ENCODE peak calls at places on chromosomes 1 and 21, in nine cellular contexts. One of them, this sample, is unnamed.

GRCh38 chr21:40049031-40049958 is 182.1 kb downstream of the PCP4 start:
- DNase-seq in activated CD8-positive, alpha-beta T cell treated with anti-CD3 and anti-CD28 coated beads for 36 hours: no peak
- DNase-seq in AG20443: no peak
- DNase-seq in mucosa of gallbladder: no peak
- DNase-seq in iris pigment epithelial cell: peak
- DNase-seq in Panc1: no peak
- DNase-seq in mesendoderm: no peak
- DNase-seq in HCEC 1CT: no peak
- DNase-seq in stimulated activated CD4-positive, alpha-beta T cell treated with anti-CD3 and anti-CD28 coated beads, Interleukin-12 subunit alpha, Interleukin-12 subunit beta, amount 100 ng/mL, for 48 hours: peak
- DNase-seq in this sample: peak

GRCh38 chr1:5914676-5915285 is 77.4 kb downstream of the NPHP4 start:
- DNase-seq in mucosa of gallbladder: no peak
- DNase-seq in iris pigment epithelial cell: no peak
- DNase-seq in mesendoderm: no peak
- DNase-seq in stimulated activated CD4-positive, alpha-beta T cell treated with anti-CD3 and anti-CD28 coated beads, Interleukin-12 subunit alpha, Interleukin-12 subunit beta, amount 100 ng/mL, for 48 hours: no peak
- DNase-seq in AG20443: no peak
- DNase-seq in Panc1: no peak
- DNase-seq in HCEC 1CT: no peak
- DNase-seq in activated CD8-positive, alpha-beta T cell treated with anti-CD3 and anti-CD28 coated beads for 36 hours: no peak
- DNase-seq in this sample: no peak

GRCh38 chr21:39637197-39637970 is 24.6 kb downstream of the B3GALT5 start:
- DNase-seq in iris pigment epithelial cell: no peak
- DNase-seq in activated CD8-positive, alpha-beta T cell treated with anti-CD3 and anti-CD28 coated beads for 36 hours: no peak
- DNase-seq in mucosa of gallbladder: peak
- DNase-seq in AG20443: no peak
- DNase-seq in mesendoderm: peak
- DNase-seq in stimulated activated CD4-positive, alpha-beta T cell treated with anti-CD3 and anti-CD28 coated beads, Interleukin-12 subunit alpha, Interleukin-12 subunit beta, amount 100 ng/mL, for 48 hours: no peak
- DNase-seq in Panc1: no peak
- DNase-seq in HCEC 1CT: no peak
- DNase-seq in this sample: no peak

GRCh38 chr1:41724248-41724647 is 194.5 kb downstream of the HIVEP3 start:
- DNase-seq in stimulated activated CD4-positive, alpha-beta T cell treated with anti-CD3 and anti-CD28 coated beads, Interleukin-12 subunit alpha, Interleukin-12 subunit beta, amount 100 ng/mL, for 48 hours: no peak
- DNase-seq in iris pigment epithelial cell: peak
- DNase-seq in mesendoderm: no peak
- DNase-seq in activated CD8-positive, alpha-beta T cell treated with anti-CD3 and anti-CD28 coated beads for 36 hours: no peak
- DNase-seq in mucosa of gallbladder: no peak
- DNase-seq in AG20443: no peak
- DNase-seq in Panc1: no peak
- DNase-seq in HCEC 1CT: no peak
- DNase-seq in this sample: no peak

GRCh38 chr21:46001821-46002681 is 20.5 kb downstream of the COL6A1 start:
- DNase-seq in activated CD8-positive, alpha-beta T cell treated with anti-CD3 and anti-CD28 coated beads for 36 hours: no peak
- DNase-seq in mesendoderm: no peak
- DNase-seq in mucosa of gallbladder: peak
- DNase-seq in HCEC 1CT: no peak
- DNase-seq in iris pigment epithelial cell: no peak
- DNase-seq in AG20443: no peak
- DNase-seq in Panc1: no peak
- DNase-seq in stimulated activated CD4-positive, alpha-beta T cell treated with anti-CD3 and anti-CD28 coated beads, Interleukin-12 subunit alpha, Interleukin-12 subunit beta, amount 100 ng/mL, for 48 hours: no peak
- DNase-seq in this sample: no peak

GRCh38 chr1:61279570-61279969 is 197.2 kb downstream of the NFIA start:
- DNase-seq in HCEC 1CT: no peak
- DNase-seq in mucosa of gallbladder: no peak
- DNase-seq in iris pigment epithelial cell: no peak
- DNase-seq in stimulated activated CD4-positive, alpha-beta T cell treated with anti-CD3 and anti-CD28 coated beads, Interleukin-12 subunit alpha, Interleukin-12 subunit beta, amount 100 ng/mL, for 48 hours: no peak
- DNase-seq in mesendoderm: no peak
- DNase-seq in activated CD8-positive, alpha-beta T cell treated with anti-CD3 and anti-CD28 coated beads for 36 hours: no peak
- DNase-seq in Panc1: no peak
- DNase-seq in AG20443: no peak
- DNase-seq in this sample: no peak

GRCh38 chr1:56532359-56532696 is 47.0 kb downstream of the PLPP3 start:
- DNase-seq in activated CD8-positive, alpha-beta T cell treated with anti-CD3 and anti-CD28 coated beads for 36 hours: no peak
- DNase-seq in stimulated activated CD4-positive, alpha-beta T cell treated with anti-CD3 and anti-CD28 coated beads, Interleukin-12 subunit alpha, Interleukin-12 subunit beta, amount 100 ng/mL, for 48 hours: no peak
- DNase-seq in mucosa of gallbladder: no peak
- DNase-seq in AG20443: no peak
- DNase-seq in HCEC 1CT: no peak
- DNase-seq in iris pigment epithelial cell: peak
- DNase-seq in mesendoderm: no peak
- DNase-seq in Panc1: no peak
- DNase-seq in this sample: no peak

GRCh38 chr1:28122183-28122582 is 33.8 kb upstream of the EYA3 start:
- DNase-seq in mucosa of gallbladder: no peak
- DNase-seq in AG20443: peak
- DNase-seq in Panc1: no peak
- DNase-seq in iris pigment epithelial cell: peak
- DNase-seq in HCEC 1CT: peak
- DNase-seq in mesendoderm: no peak
- DNase-seq in activated CD8-positive, alpha-beta T cell treated with anti-CD3 and anti-CD28 coated beads for 36 hours: no peak
- DNase-seq in stimulated activated CD4-positive, alpha-beta T cell treated with anti-CD3 and anti-CD28 coated beads, Interleukin-12 subunit alpha, Interleukin-12 subunit beta, amount 100 ng/mL, for 48 hours: no peak
- DNase-seq in this sample: no peak

GRCh38 chr1:3651011-3651938 is 1.0 kb upstream of the TP73 start:
- DNase-seq in mucosa of gallbladder: no peak
- DNase-seq in mesendoderm: peak
- DNase-seq in iris pigment epithelial cell: peak
- DNase-seq in activated CD8-positive, alpha-beta T cell treated with anti-CD3 and anti-CD28 coated beads for 36 hours: no peak
- DNase-seq in stimulated activated CD4-positive, alpha-beta T cell treated with anti-CD3 and anti-CD28 coated beads, Interleukin-12 subunit alpha, Interleukin-12 subunit beta, amount 100 ng/mL, for 48 hours: no peak
- DNase-seq in Panc1: no peak
- DNase-seq in HCEC 1CT: no peak
- DNase-seq in AG20443: no peak
- DNase-seq in this sample: no peak

GRCh38 chr1:109890115-109890953 is 20.3 kb upstream of the CSF1 start:
- DNase-seq in Panc1: no peak
- DNase-seq in mucosa of gallbladder: no peak
- DNase-seq in AG20443: no peak
- DNase-seq in iris pigment epithelial cell: no peak
- DNase-seq in mesendoderm: no peak
- DNase-seq in HCEC 1CT: no peak
- DNase-seq in stimulated activated CD4-positive, alpha-beta T cell treated with anti-CD3 and anti-CD28 coated beads, Interleukin-12 subunit alpha, Interleukin-12 subunit beta, amount 100 ng/mL, for 48 hours: peak
- DNase-seq in activated CD8-positive, alpha-beta T cell treated with anti-CD3 and anti-CD28 coated beads for 36 hours: peak
- DNase-seq in this sample: no peak

GRCh38 chr1:228647523-228648444 is 87.5 kb upstream of the RHOU start:
- DNase-seq in activated CD8-positive, alpha-beta T cell treated with anti-CD3 and anti-CD28 coated beads for 36 hours: peak
- DNase-seq in mesendoderm: peak
- DNase-seq in Panc1: peak
- DNase-seq in stimulated activated CD4-positive, alpha-beta T cell treated with anti-CD3 and anti-CD28 coated beads, Interleukin-12 subunit alpha, Interleukin-12 subunit beta, amount 100 ng/mL, for 48 hours: no peak
- DNase-seq in mucosa of gallbladder: peak
- DNase-seq in AG20443: peak
- DNase-seq in HCEC 1CT: peak
- DNase-seq in iris pigment epithelial cell: peak
- DNase-seq in this sample: peak

GRCh38 chr1:6302568-6302967 is 41.7 kb upstream of the GPR153 start:
- DNase-seq in AG20443: no peak
- DNase-seq in stimulated activated CD4-positive, alpha-beta T cell treated with anti-CD3 and anti-CD28 coated beads, Interleukin-12 subunit alpha, Interleukin-12 subunit beta, amount 100 ng/mL, for 48 hours: no peak
- DNase-seq in mucosa of gallbladder: no peak
- DNase-seq in activated CD8-positive, alpha-beta T cell treated with anti-CD3 and anti-CD28 coated beads for 36 hours: no peak
- DNase-seq in HCEC 1CT: no peak
- DNase-seq in iris pigment epithelial cell: no peak
- DNase-seq in mesendoderm: no peak
- DNase-seq in Panc1: no peak
- DNase-seq in this sample: no peak

GRCh38 chr1:50491142-50491541 is 67.9 kb upstream of the DMRTA2 start:
- DNase-seq in mesendoderm: no peak
- DNase-seq in iris pigment epithelial cell: peak
- DNase-seq in AG20443: no peak
- DNase-seq in HCEC 1CT: no peak
- DNase-seq in stimulated activated CD4-positive, alpha-beta T cell treated with anti-CD3 and anti-CD28 coated beads, Interleukin-12 subunit alpha, Interleukin-12 subunit beta, amount 100 ng/mL, for 48 hours: no peak
- DNase-seq in mucosa of gallbladder: no peak
- DNase-seq in activated CD8-positive, alpha-beta T cell treated with anti-CD3 and anti-CD28 coated beads for 36 hours: no peak
- DNase-seq in Panc1: no peak
- DNase-seq in this sample: no peak

GRCh38 chr1:78045850-78046778 is at the start of gene GIPC2:
- DNase-seq in HCEC 1CT: no peak
- DNase-seq in mucosa of gallbladder: no peak
- DNase-seq in activated CD8-positive, alpha-beta T cell treated with anti-CD3 and anti-CD28 coated beads for 36 hours: peak
- DNase-seq in iris pigment epithelial cell: peak
- DNase-seq in AG20443: peak
- DNase-seq in stimulated activated CD4-positive, alpha-beta T cell treated with anti-CD3 and anti-CD28 coated beads, Interleukin-12 subunit alpha, Interleukin-12 subunit beta, amount 100 ng/mL, for 48 hours: peak
- DNase-seq in mesendoderm: peak
- DNase-seq in Panc1: no peak
- DNase-seq in this sample: no peak

GRCh38 chr1:239563680-239564079 is 177.3 kb downstream of the CHRM3 start:
- DNase-seq in activated CD8-positive, alpha-beta T cell treated with anti-CD3 and anti-CD28 coated beads for 36 hours: no peak
- DNase-seq in mesendoderm: no peak
- DNase-seq in stimulated activated CD4-positive, alpha-beta T cell treated with anti-CD3 and anti-CD28 coated beads, Interleukin-12 subunit alpha, Interleukin-12 subunit beta, amount 100 ng/mL, for 48 hours: no peak
- DNase-seq in AG20443: no peak
- DNase-seq in iris pigment epithelial cell: no peak
- DNase-seq in Panc1: no peak
- DNase-seq in mucosa of gallbladder: no peak
- DNase-seq in HCEC 1CT: no peak
- DNase-seq in this sample: no peak

This sample was measured in RKO.